ENCODE peak calls at places on chromosomes 2 and 18, in five cellular contexts. One of them, this sample, is unnamed.

GRCh38 chr18:75496151-75496550 is 68.6 kb upstream of the SMIM21 start:
- DNase-seq in GM23248: no peak
- DNase-seq in stomach: no peak
- DNase-seq in lower lobe of right lung: no peak
- DNase-seq in heart right ventricle: no peak
- DNase-seq in this sample: no peak

GRCh38 chr2:30165050-30165520 is 18.3 kb downstream of the YPEL5 start:
- DNase-seq in GM23248: peak; percentile 95
- DNase-seq in stomach: peak; percentile 39
- DNase-seq in lower lobe of right lung: no peak
- DNase-seq in heart right ventricle: no peak
- DNase-seq in this sample: peak; percentile 72

GRCh38 chr2:224175538-224175937 is 136.5 kb upstream of the SERPINE2 start:
- DNase-seq in GM23248: no peak
- DNase-seq in stomach: no peak
- DNase-seq in lower lobe of right lung: no peak
- DNase-seq in heart right ventricle: no peak
- DNase-seq in this sample: no peak

GRCh38 chr2:147231607-147232006 is 613.2 kb upstream of the ACVR2A start:
- DNase-seq in GM23248: no peak
- DNase-seq in stomach: no peak
- DNase-seq in lower lobe of right lung: no peak
- DNase-seq in heart right ventricle: no peak
- DNase-seq in this sample: no peak

GRCh38 chr18:68454511-68455228 is 260.2 kb downstream of the TMX3 start:
- DNase-seq in GM23248: peak; percentile 85
- DNase-seq in stomach: no peak
- DNase-seq in lower lobe of right lung: no peak
- DNase-seq in heart right ventricle: no peak
- DNase-seq in this sample: no peak

GRCh38 chr2:3038636-3039035 is 339.0 kb downstream of the EIPR1 start:
- DNase-seq in GM23248: no peak
- DNase-seq in stomach: no peak
- DNase-seq in lower lobe of right lung: no peak
- DNase-seq in heart right ventricle: no peak
- DNase-seq in this sample: no peak

GRCh38 chr2:226526731-226527130 is 272.9 kb downstream of the IRS1 start:
- DNase-seq in GM23248: peak; percentile 2
- DNase-seq in stomach: no peak
- DNase-seq in lower lobe of right lung: no peak
- DNase-seq in heart right ventricle: no peak
- DNase-seq in this sample: no peak

GRCh38 chr2:118059919-118060478 is 28.3 kb upstream of the INSIG2 start:
- DNase-seq in GM23248: peak; percentile 92
- DNase-seq in stomach: no peak
- DNase-seq in lower lobe of right lung: no peak
- DNase-seq in heart right ventricle: no peak
- DNase-seq in this sample: no peak

GRCh38 chr2:53715568-53715967 is 52.0 kb upstream of the CHAC2 start:
- DNase-seq in GM23248: peak; percentile 32
- DNase-seq in stomach: no peak
- DNase-seq in lower lobe of right lung: no peak
- DNase-seq in heart right ventricle: no peak
- DNase-seq in this sample: no peak

GRCh38 chr18:22737054-22737453 is 196.1 kb upstream of the RBBP8 start:
- DNase-seq in GM23248: no peak
- DNase-seq in stomach: no peak
- DNase-seq in lower lobe of right lung: no peak
- DNase-seq in heart right ventricle: no peak
- DNase-seq in this sample: no peak

GRCh38 chr2:15689654-15690053 is 98.0 kb downstream of the DDX1 start:
- DNase-seq in GM23248: no peak
- DNase-seq in stomach: no peak
- DNase-seq in lower lobe of right lung: no peak
- DNase-seq in heart right ventricle: no peak
- DNase-seq in this sample: no peak

GRCh38 chr18:61949946-61950345 is 57.1 kb upstream of the RNF152 start:
- DNase-seq in GM23248: peak; percentile 48
- DNase-seq in stomach: no peak
- DNase-seq in lower lobe of right lung: no peak
- DNase-seq in heart right ventricle: no peak
- DNase-seq in this sample: no peak

GRCh38 chr2:162477011-162477410 is 133.1 kb downstream of the GCA start:
- DNase-seq in GM23248: no peak
- DNase-seq in stomach: no peak
- DNase-seq in lower lobe of right lung: no peak
- DNase-seq in heart right ventricle: no peak
- DNase-seq in this sample: no peak

GRCh38 chr18:56062931-56063330 is 474.9 kb upstream of the TCF4 start:
- DNase-seq in GM23248: no peak
- DNase-seq in stomach: no peak
- DNase-seq in lower lobe of right lung: no peak
- DNase-seq in heart right ventricle: no peak
- DNase-seq in this sample: no peak

GRCh38 chr2:28618221-28619141 is 122.6 kb downstream of the PLB1 start:
- DNase-seq in GM23248: no peak
- DNase-seq in stomach: no peak
- DNase-seq in lower lobe of right lung: no peak
- DNase-seq in heart right ventricle: no peak
- DNase-seq in this sample: no peak

GRCh38 chr2:38435775-38436174 is 58.7 kb upstream of the ATL2 start:
- DNase-seq in GM23248: no peak
- DNase-seq in stomach: no peak
- DNase-seq in lower lobe of right lung: no peak
- DNase-seq in heart right ventricle: no peak
- DNase-seq in this sample: no peak

GRCh38 chr2:70111752-70112591 is 24.7 kb downstream of the PCBP1 start:
- DNase-seq in GM23248: peak; percentile 74
- DNase-seq in stomach: no peak
- DNase-seq in lower lobe of right lung: no peak
- DNase-seq in heart right ventricle: no peak
- DNase-seq in this sample: no peak

GRCh38 chr2:65782996-65783650 is 350.7 kb upstream of the SPRED2 start:
- DNase-seq in GM23248: no peak
- DNase-seq in stomach: no peak
- DNase-seq in lower lobe of right lung: no peak
- DNase-seq in heart right ventricle: no peak
- DNase-seq in this sample: no peak

GRCh38 chr2:238434846-238435751 is 8.4 kb downstream of the ASB1 start:
- DNase-seq in GM23248: no peak
- DNase-seq in stomach: no peak
- DNase-seq in lower lobe of right lung: no peak
- DNase-seq in heart right ventricle: no peak
- DNase-seq in this sample: no peak

GRCh38 chr2:11652141-11652540 is 17.9 kb downstream of the NTSR2 start:
- DNase-seq in GM23248: peak; percentile 6
- DNase-seq in stomach: no peak
- DNase-seq in lower lobe of right lung: no peak
- DNase-seq in heart right ventricle: no peak
- DNase-seq in this sample: no peak

GRCh38 chr2:106096446-106097369 is 97.4 kb downstream of the UXS1 start:
- DNase-seq in GM23248: no peak
- DNase-seq in stomach: no peak
- DNase-seq in lower lobe of right lung: no peak
- DNase-seq in heart right ventricle: no peak
- DNase-seq in this sample: no peak

GRCh38 chr2:238875161-238875530 is 27.3 kb downstream of the TWIST2 start:
- DNase-seq in GM23248: peak; percentile 80
- DNase-seq in stomach: peak; percentile 22
- DNase-seq in lower lobe of right lung: no peak
- DNase-seq in heart right ventricle: no peak
- DNase-seq in this sample: no peak

GRCh38 chr2:111202266-111203040 is 81.7 kb downstream of the BCL2L11 start:
- DNase-seq in GM23248: peak; percentile 14
- DNase-seq in stomach: no peak
- DNase-seq in lower lobe of right lung: no peak
- DNase-seq in heart right ventricle: no peak
- DNase-seq in this sample: no peak

GRCh38 chr18:63206433-63207153 is 113.0 kb downstream of the BCL2 start:
- DNase-seq in GM23248: no peak
- DNase-seq in stomach: no peak
- DNase-seq in lower lobe of right lung: no peak
- DNase-seq in heart right ventricle: no peak
- DNase-seq in this sample: no peak

GRCh38 chr2:5555636-5556035 is 136.5 kb upstream of the SOX11 start:
- DNase-seq in GM23248: no peak
- DNase-seq in stomach: no peak
- DNase-seq in lower lobe of right lung: no peak
- DNase-seq in heart right ventricle: no peak
- DNase-seq in this sample: no peak

GRCh38 chr2:213152065-213152794 is 818 bp upstream of the IKZF2 start:
- DNase-seq in GM23248: peak; percentile 90
- DNase-seq in stomach: peak; percentile 68
- DNase-seq in lower lobe of right lung: peak; percentile 75
- DNase-seq in heart right ventricle: peak; percentile 74
- DNase-seq in this sample: peak; percentile 77

GRCh38 chr2:200665626-200666453 is 80.0 kb downstream of the AOX1 start:
- DNase-seq in GM23248: no peak
- DNase-seq in stomach: no peak
- DNase-seq in lower lobe of right lung: no peak
- DNase-seq in heart right ventricle: no peak
- DNase-seq in this sample: no peak

GRCh38 chr2:44939074-44940052 is 2.1 kb upstream of the SIX3 start:
- DNase-seq in GM23248: no peak
- DNase-seq in stomach: no peak
- DNase-seq in lower lobe of right lung: no peak
- DNase-seq in heart right ventricle: no peak
- DNase-seq in this sample: no peak

GRCh38 chr2:15965564-15966019 is 25.2 kb downstream of the MYCN start:
- DNase-seq in GM23248: no peak
- DNase-seq in stomach: peak; percentile 24
- DNase-seq in lower lobe of right lung: no peak
- DNase-seq in heart right ventricle: no peak
- DNase-seq in this sample: no peak

DNA sequence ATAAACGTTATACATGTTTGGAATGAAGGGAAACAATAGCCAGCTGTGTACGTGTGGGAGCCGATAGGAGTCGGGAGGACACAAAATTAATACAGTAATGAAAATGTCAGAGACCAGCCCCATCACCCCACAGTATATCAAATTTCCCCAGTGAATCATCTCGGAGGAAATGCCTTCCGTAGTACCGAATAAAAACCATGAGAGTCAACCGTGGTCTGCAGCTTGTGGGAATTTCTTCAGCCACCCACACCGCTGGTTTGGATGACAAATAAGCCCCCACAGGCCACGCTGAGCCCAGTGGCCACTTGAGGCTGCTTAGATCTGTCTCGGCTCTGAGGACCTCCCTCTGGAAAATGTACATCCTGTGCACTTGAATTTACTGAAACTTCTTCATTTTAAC is 133.7 kb downstream of the COL6A3 start:
- DNase-seq in GM23248: peak; percentile 95
- DNase-seq in stomach: no peak
- DNase-seq in lower lobe of right lung: no peak
- DNase-seq in heart right ventricle: no peak
- DNase-seq in this sample: no peak
- H3K27ac ChIP-seq in GM23248: peak overlapping the region; percentile 98
- H3K27ac ChIP-seq in stomach: peak overlapping the region; percentile 69
- H3K27ac ChIP-seq in lower lobe of right lung: peak overlapping the region; percentile 2
- H3K27ac ChIP-seq in heart right ventricle: peak overlapping the region; percentile 75
- H3K27ac ChIP-seq in this sample: no peak overlapping the region

DNA sequence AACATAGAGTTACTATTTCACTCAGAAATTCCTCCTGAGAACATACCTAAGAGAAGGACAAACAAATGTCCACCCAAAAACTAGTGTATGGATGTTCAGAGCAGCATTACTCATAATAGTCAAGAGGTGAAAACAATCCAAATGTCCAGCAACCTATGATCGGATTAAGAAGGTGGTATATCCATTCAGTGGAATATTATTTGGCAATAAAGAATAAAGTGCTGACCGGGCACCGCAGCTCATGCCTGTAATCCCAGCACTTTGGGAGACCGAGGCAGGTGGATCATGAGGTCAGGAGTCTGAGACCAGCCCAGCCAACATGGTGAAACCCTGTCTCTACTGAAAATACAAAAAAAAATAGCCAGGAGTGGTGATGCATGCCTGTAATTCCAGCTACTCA is 182.8 kb upstream of the AGAP1 start:
- DNase-seq in GM23248: no peak
- DNase-seq in stomach: no peak
- DNase-seq in lower lobe of right lung: no peak
- DNase-seq in heart right ventricle: no peak
- DNase-seq in this sample: no peak
- H3K27ac ChIP-seq in GM23248: no peak overlapping the region
- H3K27ac ChIP-seq in stomach: no peak overlapping the region
- H3K27ac ChIP-seq in lower lobe of right lung: no peak overlapping the region
- H3K27ac ChIP-seq in heart right ventricle: no peak overlapping the region
- H3K27ac ChIP-seq in this sample: no peak overlapping the region

GRCh38 chr2:68436270-68436669 is 30.8 kb downstream of the FBXO48 start:
- DNase-seq in GM23248: peak; percentile 28
- DNase-seq in stomach: no peak
- DNase-seq in lower lobe of right lung: no peak
- DNase-seq in heart right ventricle: no peak
- DNase-seq in this sample: no peak
- H3K27ac ChIP-seq in GM23248: no peak overlapping the region
- H3K27ac ChIP-seq in stomach: peak overlapping the region; percentile 39
- H3K27ac ChIP-seq in lower lobe of right lung: peak overlapping the region; percentile 50
- H3K27ac ChIP-seq in heart right ventricle: peak overlapping the region; percentile 51
- H3K27ac ChIP-seq in this sample: peak overlapping the region; percentile 67

GRCh38 chr2:217714268-217714643 is 288.5 kb downstream of the TNS1 start:
- DNase-seq in GM23248: peak; percentile 77
- DNase-seq in stomach: no peak
- DNase-seq in lower lobe of right lung: peak; percentile 64
- DNase-seq in heart right ventricle: peak; percentile 58
- DNase-seq in this sample: peak; percentile 62
- H3K27ac ChIP-seq in GM23248: peak overlapping the region; percentile 37
- H3K27ac ChIP-seq in stomach: peak overlapping the region; percentile 78
- H3K27ac ChIP-seq in lower lobe of right lung: no peak overlapping the region
- H3K27ac ChIP-seq in heart right ventricle: peak overlapping the region; percentile 69
- H3K27ac ChIP-seq in this sample: no peak overlapping the region

GRCh38 chr2:43269706-43270105 is 43.3 kb upstream of the ZFP36L2 start:
- DNase-seq in GM23248: peak; percentile 93
- DNase-seq in stomach: peak; percentile 28
- DNase-seq in lower lobe of right lung: no peak
- DNase-seq in heart right ventricle: peak; percentile 59
- DNase-seq in this sample: peak; percentile 82
- H3K27ac ChIP-seq in GM23248: peak overlapping the region; percentile 93
- H3K27ac ChIP-seq in stomach: peak overlapping the region; percentile 74
- H3K27ac ChIP-seq in lower lobe of right lung: peak overlapping the region; percentile 73
- H3K27ac ChIP-seq in heart right ventricle: peak overlapping the region; percentile 70
- H3K27ac ChIP-seq in this sample: peak overlapping the region; percentile 60

GRCh38 chr18:70490008-70490933 is 201.4 kb downstream of the SOCS6 start:
- DNase-seq in GM23248: peak; percentile 91
- DNase-seq in stomach: peak; percentile 29
- DNase-seq in lower lobe of right lung: no peak
- DNase-seq in heart right ventricle: no peak
- DNase-seq in this sample: peak; percentile 67
- H3K27ac ChIP-seq in GM23248: peak overlapping the region; percentile 71
- H3K27ac ChIP-seq in stomach: no peak overlapping the region
- H3K27ac ChIP-seq in lower lobe of right lung: peak overlapping the region; percentile 34
- H3K27ac ChIP-seq in heart right ventricle: no peak overlapping the region
- H3K27ac ChIP-seq in this sample: no peak overlapping the region

GRCh38 chr2:241316825-241317224 is 1.1 kb downstream of the SEPTIN2 start:
- DNase-seq in GM23248: peak; percentile 23
- DNase-seq in stomach: no peak
- DNase-seq in lower lobe of right lung: no peak
- DNase-seq in heart right ventricle: no peak
- DNase-seq in this sample: no peak
- H3K27ac ChIP-seq in GM23248: peak overlapping the region; percentile 89
- H3K27ac ChIP-seq in stomach: peak overlapping the region; percentile 99
- H3K27ac ChIP-seq in lower lobe of right lung: peak overlapping the region; percentile 98
- H3K27ac ChIP-seq in heart right ventricle: peak overlapping the region; percentile 97
- H3K27ac ChIP-seq in this sample: peak overlapping the region; percentile 98

This sample was measured in testis.